ENCODE peak calls at places on chromosomes 6 and 20, in eight cellular contexts. C is ELR; B is pancreas; Y is sciatic nerve; M is glutamatergic neuron; Z is SK-N-SH; F is stimulated activated naive B cell treated with anti-CD40 and anti-IgM and Interleukin-4, amounts not matched to agents 10 μg/mL and 1 μg/mL and 100 μg/mL, for 72 hours; U is fibroblast of mammary gland. P is an unnamed sample.

GRCh38 chr6:125361868-125362267 is 60.1 kb upstream of the HDDC2 start:
- DNase-seq in C (no peak), B (no peak), Y (no peak), M (no peak), Z (no peak), F (no peak), U (no peak), P (no peak)

GRCh38 chr6:35663447-35664235 is 25.1 kb downstream of the FKBP5 start:
- DNase-seq in C (peak; percentile 90), B (no peak), Y (no peak), M (no peak), Z (no peak), F (no peak), U (peak; percentile 57), P (no peak)

GRCh38 chr6:36098920-36099647 is 31.2 kb upstream of the MAPK13 start:
- DNase-seq in C (no peak), B (no peak), Y (no peak), M (no peak), Z (peak; percentile 54), F (no peak), U (peak; percentile 49), P (no peak)

GRCh38 chr6:29958916-29959315 is 16.6 kb downstream of the HLA-A start:
- DNase-seq in C (no peak), B (no peak), Y (no peak), M (no peak), Z (no peak), F (no peak), U (no peak), P (no peak)

GRCh38 chr6:30213999-30214982 is 1.1 kb upstream of the TRIM26 start:
- DNase-seq in C (peak; percentile 87), B (peak; percentile 80), Y (peak; percentile 93), M (peak; percentile 70), Z (peak; percentile 84), F (peak; percentile 71), U (peak; percentile 64), P (peak; percentile 73)

GRCh38 chr20:58647814-58648501 is 3.1 kb upstream of the STX16 start:
- DNase-seq in C (peak; percentile 70), B (no peak), Y (no peak), M (no peak), Z (no peak), F (no peak), U (peak; percentile 86), P (no peak)

GRCh38 chr6:152068622-152069261 is 261.3 kb downstream of the ESR1 start:
- DNase-seq in C (no peak), B (no peak), Y (no peak), M (no peak), Z (no peak), F (no peak), U (peak; percentile 46), P (no peak)

GRCh38 chr6:119484598-119484997 is 135.0 kb upstream of the MAN1A1 start:
- DNase-seq in C (peak; percentile 81), B (peak; percentile 44), Y (no peak), M (no peak), Z (no peak), F (no peak), U (peak; percentile 98), P (no peak)

GRCh38 chr20:59776059-59776603 is 157.3 kb downstream of the SYCP2 start:
- DNase-seq in C (no peak), B (no peak), Y (no peak), M (no peak), Z (no peak), F (no peak), U (no peak), P (no peak)

GRCh38 chr6:147508073-147508870 is at the start of gene SAMD5:
- DNase-seq in C (peak; percentile 80), B (peak; percentile 38), Y (peak; percentile 64), M (peak; percentile 71), Z (peak; percentile 53), F (no peak), U (peak; percentile 43), P (peak; percentile 81)

GRCh38 chr6:29483186-29483585 is 4.6 kb downstream of the MAS1L start:
- DNase-seq in C (peak; percentile 59), B (no peak), Y (no peak), M (no peak), Z (no peak), F (no peak), U (no peak), P (no peak)

GRCh38 chr6:14478396-14479225 is 361.0 kb downstream of the CD83 start:
- DNase-seq in C (no peak), B (no peak), Y (no peak), M (no peak), Z (no peak), F (no peak), U (no peak), P (no peak)

P was measured in nephron progenitor cell.